ENCODE peak calls at places on chromosomes 6 and 20, in eight cellular contexts. M, X, V, L, B, O, C and G are unnamed samples.

GRCh38 chr6:3568396-3569082 is 111.7 kb upstream of the SLC22A23 start:
- DNase-seq in M (no peak), X (no peak), V (no peak), L (no peak), B (no peak), O (no peak), C (peak), G (no peak)

GRCh38 chr20:21503345-21503744 is 10.5 kb downstream of the NKX2-2 start:
- DNase-seq in M (no peak), X (peak), V (no peak), L (no peak), B (no peak), O (no peak), C (peak), G (no peak)

GRCh38 chr6:149454405-149454848 is 30.4 kb downstream of the ZC3H12D start:
- DNase-seq in M (no peak), X (no peak), V (peak), L (no peak), B (no peak), O (no peak), C (peak), G (no peak)

GRCh38 chr20:37417146-37417856 is 71.4 kb downstream of the SRC start:
- DNase-seq in M (no peak), X (no peak), V (no peak), L (no peak), B (no peak), O (no peak), C (no peak), G (no peak)

GRCh38 chr6:167758309-167759023 is 68.2 kb upstream of the AFDN start:
- DNase-seq in M (no peak), X (no peak), V (no peak), L (no peak), B (no peak), O (no peak), C (no peak), G (no peak)

GRCh38 chr20:58775371-58775770 is 75.3 kb downstream of the GNAS-AS1 start:
- DNase-seq in M (peak), X (no peak), V (no peak), L (no peak), B (no peak), O (no peak), C (peak), G (no peak)

GRCh38 chr6:167027308-167027707 is 28.1 kb downstream of the CEP43 start:
- DNase-seq in M (no peak), X (no peak), V (no peak), L (no peak), B (no peak), O (no peak), C (no peak), G (no peak)

GRCh38 chr6:32967151-32968091 is 973 bp upstream of the BRD2 start:
- DNase-seq in M (no peak), X (peak), V (no peak), L (no peak), B (no peak), O (no peak), C (peak), G (no peak)

GRCh38 chr6:135096403-135097130 is 41.9 kb upstream of the HBS1L start:
- DNase-seq in M (no peak), X (no peak), V (no peak), L (no peak), B (no peak), O (no peak), C (no peak), G (no peak)

GRCh38 chr6:11188161-11188915 is 44.1 kb downstream of the NEDD9 start:
- DNase-seq in M (no peak), X (no peak), V (no peak), L (no peak), B (no peak), O (no peak), C (no peak), G (no peak)

GRCh38 chr6:22042713-22043112 is 254.1 kb downstream of the PRL start:
- DNase-seq in M (no peak), X (no peak), V (no peak), L (no peak), B (no peak), O (no peak), C (no peak), G (no peak)

GRCh38 chr20:59780494-59781185 is 152.8 kb downstream of the SYCP2 start:
- DNase-seq in M (no peak), X (no peak), V (no peak), L (no peak), B (no peak), O (no peak), C (no peak), G (no peak)

GRCh38 chr6:54856137-54856536 is 9.6 kb downstream of the FAM83B start:
- DNase-seq in M (no peak), X (no peak), V (no peak), L (no peak), B (no peak), O (no peak), C (no peak), G (no peak)

GRCh38 chr20:19079536-19080299 is 132.7 kb upstream of the SLC24A3 start:
- DNase-seq in M (no peak), X (no peak), V (no peak), L (no peak), B (no peak), O (no peak), C (peak), G (no peak)

GRCh38 chr20:38782275-38782674 is 23.2 kb upstream of the PPP1R16B start:
- DNase-seq in M (no peak), X (no peak), V (no peak), L (no peak), B (no peak), O (no peak), C (no peak), G (no peak)

GRCh38 chr6:164832410-164832809 is 477.0 kb downstream of the C6orf118 start:
- DNase-seq in M (no peak), X (no peak), V (no peak), L (no peak), B (no peak), O (no peak), C (peak), G (no peak)

GRCh38 chr6:140062042-140063041 is 687.9 kb upstream of the CITED2 start:
- DNase-seq in M (peak), X (no peak), V (no peak), L (no peak), B (no peak), O (no peak), C (peak), G (no peak)

GRCh38 chr6:125432014-125432413 is 130.2 kb upstream of the HDDC2 start:
- DNase-seq in M (no peak), X (no peak), V (no peak), L (no peak), B (no peak), O (no peak), C (no peak), G (no peak)

GRCh38 chr6:164817662-164818061 is 491.7 kb downstream of the C6orf118 start:
- DNase-seq in M (no peak), X (no peak), V (no peak), L (no peak), B (no peak), O (no peak), C (no peak), G (no peak)

GRCh38 chr6:32779036-32779435 is 15.7 kb upstream of the HLA-DQB2 start:
- DNase-seq in M (no peak), X (no peak), V (no peak), L (no peak), B (no peak), O (no peak), C (no peak), G (no peak)

GRCh38 chr6:44737829-44738528 is 350.5 kb downstream of the CDC5L start:
- DNase-seq in M (no peak), X (no peak), V (no peak), L (no peak), B (no peak), O (no peak), C (no peak), G (no peak)

GRCh38 chr20:40493071-40493470 is 196.0 kb downstream of the MAFB start:
- DNase-seq in M (no peak), X (no peak), V (peak), L (no peak), B (no peak), O (no peak), C (peak), G (no peak)

GRCh38 chr6:86937219-86938079 is at the start of gene HTR1E:
- DNase-seq in M (peak), X (peak), V (peak), L (no peak), B (peak), O (no peak), C (peak), G (no peak)

GRCh38 chr6:3841711-3842565 is 7.2 kb upstream of the FAM50B start:
- DNase-seq in M (no peak), X (no peak), V (peak), L (no peak), B (no peak), O (no peak), C (peak), G (no peak)

GRCh38 chr20:354298-354977 is 7.5 kb downstream of the NRSN2 start:
- DNase-seq in M (peak), X (peak), V (peak), L (peak), B (peak), O (peak), C (peak), G (peak)

GRCh38 chr20:16107172-16107870 is 465.9 kb downstream of the KIF16B start:
- DNase-seq in M (no peak), X (no peak), V (no peak), L (no peak), B (no peak), O (no peak), C (no peak), G (no peak)

GRCh38 chr6:169905041-169905807 is 153.8 kb downstream of the ERMARD start:
- DNase-seq in M (no peak), X (no peak), V (no peak), L (no peak), B (no peak), O (no peak), C (peak), G (no peak)

GRCh38 chr6:160464744-160465143 is 116.6 kb downstream of the SLC22A3 start:
- DNase-seq in M (no peak), X (no peak), V (no peak), L (no peak), B (no peak), O (no peak), C (peak), G (no peak)